ENCODE peak calls at places on chromosomes 13 and 19, in nine cellular contexts. A is GM12865, R is PC-9, J is neural progenitor cell, H is keratinocyte, G is cardiac fibroblast, P is lower lobe of right lung, O is ascending aorta, T is lower leg skin. L is an unnamed sample.

GRCh38 chr13:114132419-114133121 is at the start of gene RASA3:
- DNase-seq in A (peak), R (peak), J (peak), H (no peak), G (peak), P (peak), O (no peak), T (no peak), L (peak)

GRCh38 chr13:80473695-80474094 is 132.8 kb upstream of the SPRY2 start:
- DNase-seq in A (no peak), R (peak), J (no peak), H (no peak), G (peak), P (no peak), O (no peak), T (no peak), L (peak)

GRCh38 chr13:109787135-109787954 is 962 bp upstream of the IRS2 start:
- DNase-seq in A (no peak), R (peak), J (peak), H (no peak), G (peak), P (peak), O (no peak), T (peak), L (peak)

GRCh38 chr13:24280722-24281121 is 28.7 kb upstream of the C1QTNF9 start:
- DNase-seq in A (peak), R (no peak), J (no peak), H (no peak), G (no peak), P (peak), O (no peak), T (no peak), L (peak)

GRCh38 chr13:82878536-82878935 is 1003.7 kb downstream of the SLITRK1 start:
- DNase-seq in A (no peak), R (no peak), J (no peak), H (no peak), G (no peak), P (no peak), O (no peak), T (no peak), L (no peak)

GRCh38 chr19:33717878-33718277 is 78.8 kb upstream of the KCTD15 start:
- DNase-seq in A (no peak), R (no peak), J (no peak), H (no peak), G (no peak), P (no peak), O (no peak), T (no peak), L (no peak)

GRCh38 chr13:80437212-80437611 is 96.3 kb upstream of the SPRY2 start:
- DNase-seq in A (no peak), R (no peak), J (no peak), H (no peak), G (no peak), P (no peak), O (no peak), T (no peak), L (no peak)

GRCh38 chr19:12195501-12195860 is 32.6 kb downstream of the ZNF136 start:
- DNase-seq in A (no peak), R (no peak), J (no peak), H (no peak), G (no peak), P (no peak), O (no peak), T (no peak), L (no peak)

GRCh38 chr19:13015361-13016231 is 20.3 kb downstream of the NFIX start:
- DNase-seq in A (no peak), R (no peak), J (peak), H (no peak), G (no peak), P (no peak), O (no peak), T (no peak), L (no peak)

GRCh38 chr13:99176309-99177276 is 24.1 kb upstream of the UBAC2 start:
- DNase-seq in A (peak), R (peak), J (peak), H (no peak), G (peak), P (peak), O (no peak), T (peak), L (peak)

GRCh38 chr19:12365372-12366162 is at the start of gene ZNF442:
- DNase-seq in A (peak), R (peak), J (peak), H (peak), G (peak), P (peak), O (peak), T (peak), L (peak)

GRCh38 chr13:107025991-107026390 is 458.1 kb upstream of the ARGLU1 start:
- DNase-seq in A (no peak), R (peak), J (no peak), H (no peak), G (peak), P (peak), O (peak), T (peak), L (no peak)

GRCh38 chr19:4829001-4829712 is 2.4 kb downstream of the TICAM1 start:
- DNase-seq in A (peak), R (no peak), J (no peak), H (no peak), G (no peak), P (no peak), O (no peak), T (no peak), L (no peak)

GRCh38 chr13:94534171-94534570 is 54.7 kb upstream of the DCT start:
- DNase-seq in A (no peak), R (no peak), J (no peak), H (no peak), G (no peak), P (no peak), O (no peak), T (no peak), L (no peak)

GRCh38 chr13:75803982-75804381 is 167.9 kb downstream of the LMO7 start:
- DNase-seq in A (no peak), R (no peak), J (no peak), H (no peak), G (no peak), P (no peak), O (no peak), T (no peak), L (no peak)

GRCh38 chr19:10718205-10719196 is 622 bp downstream of the DNM2 start:
- DNase-seq in A (peak), R (peak), J (peak), H (no peak), G (peak), P (peak), O (no peak), T (no peak), L (peak)

GRCh38 chr13:94351292-94352000 is 128.0 kb downstream of the DCT start:
- DNase-seq in A (no peak), R (no peak), J (no peak), H (no peak), G (peak), P (no peak), O (no peak), T (no peak), L (peak)

GRCh38 chr19:47247308-47247990 is 8.9 kb upstream of the CCDC9 start:
- DNase-seq in A (peak), R (peak), J (peak), H (no peak), G (peak), P (peak), O (no peak), T (peak), L (peak)

GRCh38 chr19:6103217-6103644 is 7.1 kb downstream of the RFX2 start:
- DNase-seq in A (no peak), R (peak), J (no peak), H (peak), G (peak), P (peak), O (peak), T (peak), L (peak)

GRCh38 chr13:49213539-49213938 is 6.6 kb upstream of the MLNR start:
- DNase-seq in A (no peak), R (no peak), J (no peak), H (no peak), G (no peak), P (no peak), O (no peak), T (no peak), L (no peak)

GRCh38 chr13:57633950-57634828 is 2.6 kb downstream of the PCDH17 start:
- DNase-seq in A (no peak), R (no peak), J (peak), H (no peak), G (no peak), P (no peak), O (no peak), T (no peak), L (no peak)

GRCh38 chr13:71483733-71484132 is 383.3 kb downstream of the DACH1 start:
- DNase-seq in A (no peak), R (no peak), J (no peak), H (no peak), G (no peak), P (no peak), O (no peak), T (no peak), L (no peak)

DNA sequence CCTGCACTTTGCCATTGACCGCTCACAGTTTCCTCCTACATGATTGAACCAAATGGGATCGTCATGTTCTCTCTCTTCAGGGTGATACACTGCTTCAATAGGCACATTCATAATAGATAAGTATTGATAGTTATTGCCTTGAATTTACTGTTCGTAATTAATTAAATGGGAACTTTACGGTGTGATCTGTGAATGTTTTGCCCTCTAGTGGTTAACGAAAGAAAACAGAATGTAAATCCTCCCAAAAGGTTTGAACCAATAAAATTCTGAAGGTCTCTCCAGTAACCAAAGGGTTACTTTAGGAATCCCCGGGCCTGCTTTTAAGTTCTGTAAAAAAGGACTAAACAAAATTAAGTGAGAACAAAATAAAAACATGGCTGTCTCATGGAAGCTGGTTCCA is 389.3 kb downstream of the DACH1 start:
- DNase-seq in A (peak), R (no peak), J (peak), H (no peak), G (peak), P (no peak), O (no peak), T (no peak), L (no peak)
- TF ChIP-seq CTCF in A (peak), R (peak), J (peak), H (peak), G (peak), P (peak), O (no peak), T (no peak), L (peak)

GRCh38 chr19:42228640-42229039 is 8.5 kb downstream of the ZNF526 start:
- DNase-seq in A (no peak), R (no peak), J (no peak), H (no peak), G (no peak), P (no peak), O (no peak), T (no peak), L (no peak)

GRCh38 chr19:42224940-42225717 is 5.0 kb downstream of the ZNF526 start:
- DNase-seq in A (no peak), R (no peak), J (no peak), H (no peak), G (no peak), P (no peak), O (no peak), T (no peak), L (no peak)

GRCh38 chr19:42229263-42229854 is 9.2 kb downstream of the ZNF526 start:
- DNase-seq in A (no peak), R (no peak), J (no peak), H (no peak), G (no peak), P (no peak), O (no peak), T (no peak), L (no peak)

GRCh38 chr19:42226886-42227285 is 6.8 kb downstream of the ZNF526 start:
- DNase-seq in A (no peak), R (no peak), J (no peak), H (no peak), G (no peak), P (no peak), O (no peak), T (no peak), L (no peak)

GRCh38 chr19:42225718-42226292 is 5.7 kb downstream of the ZNF526 start:
- DNase-seq in A (no peak), R (no peak), J (no peak), H (no peak), G (no peak), P (no peak), O (no peak), T (no peak), L (no peak)
- H3K4me3 ChIP-seq in A (no peak), R (no peak), J (no peak), H (no peak), G (no peak), P (no peak), O (no peak), T (no peak), L (no peak)

GRCh38 chr19:49570138-49570856 is 10.1 kb downstream of the NOSIP start:
- DNase-seq in A (peak), R (peak), J (peak), H (no peak), G (peak), P (no peak), O (no peak), T (no peak), L (peak)

GRCh38 chr19:49574206-49574755 is 6.1 kb downstream of the NOSIP start:
- DNase-seq in A (no peak), R (no peak), J (no peak), H (no peak), G (peak), P (no peak), O (no peak), T (no peak), L (no peak)

GRCh38 chr19:49573451-49573850 is 6.9 kb downstream of the NOSIP start:
- DNase-seq in A (no peak), R (no peak), J (no peak), H (no peak), G (no peak), P (no peak), O (no peak), T (no peak), L (no peak)

GRCh38 chr19:49573009-49573408 is 7.3 kb downstream of the NOSIP start:
- DNase-seq in A (no peak), R (no peak), J (no peak), H (no peak), G (no peak), P (no peak), O (no peak), T (no peak), L (no peak)

GRCh38 chr19:49570997-49571676 is 9.2 kb downstream of the NOSIP start:
- DNase-seq in A (no peak), R (no peak), J (peak), H (no peak), G (no peak), P (no peak), O (no peak), T (no peak), L (no peak)
- TF ChIP-seq CTCF in A (no peak), R (no peak), J (peak), H (no peak), G (no peak), P (no peak), O (no peak), T (no peak), L (no peak)

DNA sequence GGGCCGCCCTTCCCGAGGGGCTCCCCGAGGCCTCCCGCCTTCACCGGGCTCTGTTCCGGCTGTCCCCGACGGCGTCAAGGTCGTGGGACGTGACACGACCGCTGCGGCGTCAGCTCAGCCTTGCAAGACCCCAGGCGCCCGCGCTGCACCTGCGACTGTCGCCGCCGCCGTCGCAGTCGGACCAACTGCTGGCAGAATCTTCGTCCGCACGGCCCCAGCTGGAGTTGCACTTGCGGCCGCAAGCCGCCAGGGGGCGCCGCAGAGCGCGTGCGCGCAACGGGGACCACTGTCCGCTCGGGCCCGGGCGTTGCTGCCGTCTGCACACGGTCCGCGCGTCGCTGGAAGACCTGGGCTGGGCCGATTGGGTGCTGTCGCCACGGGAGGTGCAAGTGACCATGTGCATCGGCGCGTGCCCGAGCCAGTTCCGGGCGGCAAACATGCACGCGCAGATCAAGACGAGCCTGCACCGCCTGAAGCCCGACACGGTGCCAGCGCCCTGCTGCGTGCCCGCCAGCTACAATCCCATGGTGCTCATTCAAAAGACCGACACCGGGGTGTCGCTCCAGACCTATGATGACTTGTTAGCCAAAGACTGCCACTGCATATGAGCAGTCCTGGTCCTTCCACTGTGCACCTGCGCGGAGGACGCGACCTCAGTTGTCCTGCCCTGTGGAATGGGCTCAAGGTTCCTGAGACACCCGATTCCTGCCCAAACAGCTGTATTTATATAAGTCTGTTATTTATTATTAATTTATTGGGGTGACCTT is 2.6 kb downstream of the GDF15 start:
- DNase-seq in A (peak), R (peak), J (peak), H (no peak), G (peak), P (peak), O (no peak), T (peak), L (peak)
- H3K4me3 ChIP-seq in A (peak), R (peak), J (peak), H (peak), G (peak), P (peak), O (peak), T (no peak), L (peak)

GRCh38 chr13:50909605-50910482 is at the start of gene RNASEH2B:
- DNase-seq in A (peak), R (peak), J (peak), H (no peak), G (peak), P (peak), O (no peak), T (peak), L (peak)
- TF ChIP-seq CTCF in A (no peak), R (no peak), J (no peak), H (no peak), G (no peak), P (peak), O (no peak), T (no peak), L (no peak)

GRCh38 chr19:38928406-38929001 is 2.1 kb downstream of the SARS2 start:
- DNase-seq in A (no peak), R (no peak), J (no peak), H (no peak), G (no peak), P (no peak), O (no peak), T (no peak), L (no peak)

GRCh38 chr19:38920529-38921419 is 8.8 kb upstream of the CCER2 start:
- DNase-seq in A (no peak), R (no peak), J (no peak), H (no peak), G (no peak), P (no peak), O (no peak), T (no peak), L (no peak)

GRCh38 chr19:38922482-38922881 is 8.1 kb downstream of the SARS2 start:
- DNase-seq in A (no peak), R (no peak), J (no peak), H (no peak), G (no peak), P (no peak), O (no peak), T (no peak), L (no peak)

GRCh38 chr19:38921420-38922274 is 8.9 kb downstream of the SARS2 start:
- DNase-seq in A (no peak), R (no peak), J (no peak), H (no peak), G (no peak), P (no peak), O (no peak), T (no peak), L (no peak)

DNA sequence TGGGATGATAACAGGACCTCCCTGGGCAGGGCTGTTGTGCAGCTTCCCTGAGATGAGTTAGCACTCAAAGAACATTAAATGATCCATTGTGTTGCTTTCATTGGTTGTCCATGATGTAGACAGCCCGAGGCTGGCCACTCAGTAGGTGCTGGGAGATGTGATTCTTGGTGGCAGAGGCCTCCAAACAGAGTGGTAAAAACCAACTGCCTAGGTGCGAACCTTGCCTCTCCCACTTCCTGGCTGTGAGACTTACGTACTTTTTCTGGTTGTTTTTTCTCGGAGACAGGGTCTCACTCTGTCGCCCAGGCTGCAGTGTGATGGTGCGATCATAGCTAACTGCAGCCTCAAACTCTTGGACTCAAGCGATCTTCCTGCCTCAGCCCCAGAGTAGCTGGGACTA is 6.2 kb downstream of the SARS2 start:
- DNase-seq in A (no peak), R (no peak), J (no peak), H (no peak), G (no peak), P (no peak), O (no peak), T (no peak), L (no peak)
- H3K4me3 ChIP-seq in A (no peak), R (no peak), J (no peak), H (no peak), G (no peak), P (no peak), O (no peak), T (no peak), L (no peak)

DNA sequence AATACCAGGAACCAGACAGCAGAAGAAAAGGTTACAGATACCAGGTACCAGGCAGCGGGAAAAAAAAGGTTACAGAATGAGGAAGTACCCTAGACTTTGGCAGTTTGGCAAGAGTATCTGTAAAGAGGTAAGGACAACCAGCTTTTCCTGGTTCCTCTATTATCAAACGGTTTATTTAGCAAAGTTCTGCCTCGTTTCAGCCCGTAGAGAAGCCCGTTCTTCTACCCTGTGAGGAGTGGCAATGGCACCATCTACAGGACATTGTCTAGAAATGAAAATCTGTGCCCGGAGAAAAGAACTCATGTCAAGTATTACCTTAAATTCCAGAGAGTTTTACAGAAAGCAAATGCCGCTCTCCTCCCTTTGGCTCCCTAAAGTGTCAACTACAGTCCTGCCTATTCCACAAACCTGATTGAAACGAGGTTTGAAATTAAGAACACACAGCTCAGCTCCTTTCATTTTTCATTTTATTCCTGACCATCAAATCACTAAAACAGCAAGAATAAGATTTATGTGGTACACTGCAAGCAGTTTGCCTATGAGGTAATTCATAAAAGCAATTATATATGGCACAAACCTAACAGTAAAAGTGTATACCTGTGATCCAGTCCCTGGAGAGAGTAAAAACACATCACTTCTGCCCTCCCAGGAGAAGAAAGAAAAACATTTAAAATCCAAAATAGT is 226.3 kb downstream of the SLC7A1 start:
- DNase-seq in A (peak), R (peak), J (peak), H (no peak), G (peak), P (no peak), O (no peak), T (no peak), L (peak)
- TF ChIP-seq CTCF in A (peak), R (peak), J (peak), H (peak), G (peak), P (peak), O (peak), T (no peak), L (peak)

L was measured in fibroblast of villous mesenchyme.